ENCODE peak calls at places on chromosomes 6 and 20, in six cellular contexts. U, O, H, C, P and A are unnamed samples.

GRCh38 chr6:124688369-124688768 is 273.9 kb upstream of the RNF217 start:
- DNase-seq in P (no peak), H (no peak), U (no peak), O (no peak), C (no peak), A (no peak)

GRCh38 chr6:40631760-40632159 is 44.6 kb upstream of the LRFN2 start:
- DNase-seq in P (no peak), H (no peak), O (peak), C (no peak), U (no peak), A (no peak)

GRCh38 chr6:167100241-167100674 is 22.6 kb upstream of the CCR6 start:
- DNase-seq in H (no peak), O (no peak), P (no peak), C (no peak), U (no peak), A (no peak)

GRCh38 chr6:133241088-133241900 is at the start of gene EYA4:
- DNase-seq in U (peak), H (peak), P (no peak), C (no peak), O (peak), A (peak)

GRCh38 chr20:15098351-15098750 is 760.9 kb upstream of the FLRT3 start:
- DNase-seq in C (no peak), U (no peak), H (no peak), O (no peak), P (no peak), A (no peak)

GRCh38 chr20:49344975-49345374 is 67.1 kb upstream of the ZNFX1 start:
- DNase-seq in O (peak), H (peak), C (no peak), P (no peak), U (peak), A (peak)

GRCh38 chr6:35034411-35035171 is 106.5 kb downstream of the TCP11 start:
- DNase-seq in O (no peak), H (no peak), U (peak), P (no peak), C (no peak), A (no peak)

GRCh38 chr6:85579581-85579980 is 14.1 kb downstream of the SNX14 start:
- DNase-seq in C (no peak), P (no peak), H (no peak), U (no peak), O (no peak), A (no peak)

GRCh38 chr20:36644032-36644712 is 1.8 kb downstream of the SLA2 start:
- DNase-seq in P (peak), H (no peak), U (no peak), C (no peak), O (no peak), A (no peak)

GRCh38 chr6:97040355-97040860 is 115.9 kb downstream of the KLHL32 start:
- DNase-seq in P (no peak), C (no peak), O (no peak), H (no peak), U (no peak), A (no peak)

GRCh38 chr6:134029495-134030455 is 22.6 kb downstream of the SLC2A12 start:
- DNase-seq in P (no peak), H (no peak), U (peak), C (no peak), O (no peak), A (no peak)

GRCh38 chr20:45067558-45067957 is 33.4 kb downstream of the KCNS1 start:
- DNase-seq in H (no peak), O (no peak), C (no peak), U (peak), P (no peak), A (no peak)

GRCh38 chr6:118993358-118993757 is 58.4 kb upstream of the MCM9 start:
- DNase-seq in H (no peak), P (no peak), U (no peak), O (no peak), C (no peak), A (no peak)

GRCh38 chr20:5974531-5974930 is 24.1 kb downstream of the MCM8 start:
- DNase-seq in U (peak), O (no peak), P (no peak), C (no peak), H (no peak), A (no peak)

GRCh38 chr20:34143951-34144350 is 31.9 kb upstream of the EIF2S2 start:
- DNase-seq in C (no peak), O (no peak), P (no peak), U (no peak), H (no peak), A (no peak)